ENCODE peak calls at places on chromosome 6, in five cellular contexts. F, Y, E, G and D are unnamed samples.

GRCh38 chr6:141488466-141488865 is 644.3 kb upstream of the GJE1 start:
- DNase-seq in Y (peak), G (no peak), F (no peak), E (no peak), D (no peak)

GRCh38 chr6:111524252-111524651 is 41.2 kb upstream of the REV3L start:
- DNase-seq in Y (no peak), F (no peak), G (no peak), E (no peak), D (no peak)

GRCh38 chr6:20881365-20881764 is 347.1 kb downstream of the CDKAL1 start:
- DNase-seq in F (no peak), E (no peak), G (no peak), Y (no peak), D (no peak)

GRCh38 chr6:160337301-160337700 is 10.9 kb upstream of the SLC22A3 start:
- DNase-seq in Y (no peak), G (peak), E (no peak), F (no peak), D (no peak)

GRCh38 chr6:62150048-62150663 is 135.9 kb downstream of the KHDRBS2 start:
- DNase-seq in E (peak), F (no peak), G (peak), Y (peak), D (peak)

GRCh38 chr6:76592561-76592960 is 520.1 kb upstream of the IMPG1 start:
- DNase-seq in G (no peak), F (no peak), E (no peak), Y (no peak), D (no peak)

GRCh38 chr6:33075568-33076405 is at the start of gene HLA-DPB1:
- DNase-seq in E (peak), Y (peak), F (no peak), G (peak), D (no peak)

GRCh38 chr6:169725270-169726048 is 1.2 kb upstream of the PHF10 start:
- DNase-seq in E (peak), F (no peak), G (peak), Y (peak), D (peak)

GRCh38 chr6:82741325-82741995 is 324.2 kb downstream of the UBE3D start:
- DNase-seq in Y (peak), G (no peak), F (no peak), E (no peak), D (no peak)

GRCh38 chr6:32129297-32130088 is 595 bp downstream of the FKBPL start:
- DNase-seq in G (no peak), F (no peak), E (no peak), Y (no peak), D (no peak)

GRCh38 chr6:37516076-37516919 is 16.6 kb upstream of the CCDC167 start:
- DNase-seq in E (no peak), F (no peak), G (no peak), Y (no peak), D (peak)

GRCh38 chr6:5135783-5136376 is 50.7 kb downstream of the PPP1R3G start:
- DNase-seq in Y (peak), E (no peak), G (peak), F (no peak), D (no peak)

GRCh38 chr6:33860706-33861474 is 57.1 kb upstream of the MLN start:
- DNase-seq in F (no peak), Y (peak), E (no peak), G (no peak), D (no peak)

GRCh38 chr6:73923899-73924485 is 228.0 kb downstream of the CD109 start:
- DNase-seq in F (no peak), E (no peak), Y (no peak), G (peak), D (no peak)

GRCh38 chr6:53055873-53056272 is 9.3 kb upstream of the FBXO9 start:
- DNase-seq in F (no peak), E (no peak), G (no peak), Y (no peak), D (no peak)

GRCh38 chr6:14857501-14857900 is 388.4 kb upstream of the JARID2 start:
- DNase-seq in F (no peak), E (no peak), G (no peak), Y (no peak), D (no peak)

GRCh38 chr6:151349651-151350270 is 41.6 kb downstream of the ZBTB2 start:
- DNase-seq in F (no peak), E (no peak), Y (no peak), G (no peak), D (no peak)

GRCh38 chr6:25788305-25788922 is 33.9 kb downstream of the SLC17A4 start:
- DNase-seq in Y (peak), F (peak), E (no peak), G (peak), D (peak)

GRCh38 chr6:149483849-149484635 is 772 bp downstream of the ZC3H12D start:
- DNase-seq in G (no peak), E (no peak), F (no peak), Y (no peak), D (no peak)

GRCh38 chr6:81031429-81031828 is 721.1 kb downstream of the TENT5A start:
- DNase-seq in Y (peak), F (no peak), E (no peak), G (no peak), D (no peak)

GRCh38 chr6:33983721-33984465 is 162.0 kb downstream of the GRM4 start:
- DNase-seq in E (no peak), F (no peak), Y (no peak), G (no peak), D (peak)

GRCh38 chr6:91273729-91274128 is 686.9 kb upstream of the MAP3K7 start:
- DNase-seq in G (no peak), Y (no peak), F (no peak), E (no peak), D (peak)

GRCh38 chr6:117491916-117492315 is 9.4 kb downstream of the DCBLD1 start:
- DNase-seq in Y (peak), G (no peak), E (no peak), F (no peak), D (no peak)

GRCh38 chr6:157825243-157825904 is 2.3 kb downstream of the SNX9 start:
- DNase-seq in F (no peak), E (no peak), G (no peak), Y (peak), D (no peak)

GRCh38 chr6:163321717-163322116 is 92.8 kb upstream of the QKI start:
- DNase-seq in G (no peak), Y (no peak), F (no peak), E (no peak), D (no peak)

GRCh38 chr6:75145976-75146375 is 59.9 kb downstream of the COL12A1 start:
- DNase-seq in E (no peak), F (no peak), Y (no peak), G (no peak), D (no peak)

GRCh38 chr6:129701721-129702455 is 8.1 kb downstream of the ARHGAP18 start:
- DNase-seq in E (no peak), F (no peak), Y (peak), G (peak), D (no peak)

GRCh38 chr6:22099923-22100322 is 196.9 kb downstream of the PRL start:
- DNase-seq in E (no peak), G (no peak), F (no peak), Y (no peak), D (no peak)

GRCh38 chr6:37845930-37846329 is 26.4 kb downstream of the ZFAND3 start:
- DNase-seq in E (no peak), G (no peak), Y (no peak), F (no peak), D (no peak)

GRCh38 chr6:116073765-116074450 is 13.2 kb upstream of the FRK start:
- DNase-seq in F (no peak), Y (peak), E (no peak), G (peak), D (no peak)

GRCh38 chr6:82878812-82879211 is 186.8 kb downstream of the UBE3D start:
- DNase-seq in G (no peak), E (no peak), Y (no peak), F (no peak), D (no peak)

DNA sequence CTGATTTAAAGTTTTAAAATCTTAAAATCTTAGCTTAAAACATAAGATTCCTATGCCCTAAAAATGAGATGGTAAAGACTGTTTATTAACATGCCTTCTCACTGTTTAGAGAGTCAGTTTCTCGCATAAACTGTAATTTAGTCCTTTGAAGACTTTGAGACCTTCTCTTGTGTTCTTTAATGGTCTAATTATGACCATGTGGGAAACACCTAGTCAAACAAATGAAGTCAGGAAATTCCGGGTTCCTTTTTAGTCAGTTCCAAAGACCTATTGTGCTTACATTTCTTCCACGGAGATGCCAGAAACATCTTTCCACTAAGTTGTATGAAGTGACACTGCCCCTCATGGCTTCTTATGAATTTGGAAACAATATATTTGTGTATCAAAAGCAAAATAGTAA is 64.2 kb upstream of the KIF25 start:
- DNase-seq in F (no peak), Y (no peak), E (no peak), G (no peak), D (no peak)
- H2BK12ac ChIP-seq in F (no peak), Y (no peak), E (no peak), G (no peak), D (no peak)

GRCh38 chr6:113967777-113968176 is 3.2 kb downstream of the HDAC2 start:
- DNase-seq in E (no peak), F (no peak), Y (no peak), G (no peak), D (no peak)
- H3K4me2 ChIP-seq in E (no peak), F (peak), Y (no peak), G (no peak), D (peak)

DNA sequence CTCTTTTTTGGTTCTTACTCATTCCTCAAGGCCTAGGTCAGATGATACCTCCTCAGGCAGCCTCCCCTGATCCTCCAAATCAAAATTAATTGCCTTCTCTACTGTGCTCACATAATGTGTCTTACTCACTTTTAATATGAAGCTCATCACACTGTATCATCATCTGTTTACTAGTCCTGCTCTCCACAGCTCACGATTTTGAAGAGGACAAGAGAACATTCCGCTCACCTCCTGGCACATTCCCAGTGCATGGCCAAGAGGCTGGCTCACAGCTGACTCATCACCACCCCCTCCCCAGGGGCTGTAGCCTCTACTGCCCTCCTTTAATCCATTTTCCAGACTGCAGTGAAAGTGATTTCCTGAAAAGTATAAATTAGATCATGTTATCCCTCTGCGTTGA is 133.1 kb downstream of the ALDH8A1 start:
- DNase-seq in F (no peak), G (no peak), E (no peak), Y (no peak), D (no peak)
- H2BK12ac ChIP-seq in F (no peak), G (no peak), E (no peak), Y (no peak), D (no peak)

DNA sequence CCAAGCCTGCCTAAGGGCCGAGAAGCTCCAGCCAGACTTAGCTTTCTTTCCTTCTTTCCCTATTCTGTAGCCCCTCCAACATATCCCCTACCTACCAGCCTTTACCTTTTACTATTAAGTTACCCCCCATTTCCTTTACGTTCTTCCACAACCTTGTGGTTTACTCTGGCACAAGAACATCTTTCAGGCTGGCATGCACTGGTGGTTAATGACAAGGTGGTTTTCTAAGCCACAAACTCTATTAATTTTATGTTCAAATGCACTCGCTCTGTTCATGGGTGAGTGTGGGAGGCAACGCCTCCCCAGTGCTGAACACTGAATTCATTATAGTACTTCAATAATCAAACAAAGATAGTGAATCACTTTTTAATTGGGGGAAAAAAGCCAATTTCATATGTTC is 64.4 kb downstream of the TRERF1 start:
- DNase-seq in F (no peak), E (no peak), G (no peak), Y (no peak), D (no peak)
- H3K4me2 ChIP-seq in F (no peak), E (no peak), G (no peak), Y (no peak), D (no peak)

GRCh38 chr6:121794630-121795029 is 359.2 kb downstream of the GJA1 start:
- DNase-seq in Y (peak), E (no peak), F (no peak), G (no peak), D (no peak)

GRCh38 chr6:121799574-121799973 is 364.1 kb downstream of the GJA1 start:
- DNase-seq in Y (no peak), G (no peak), E (no peak), F (no peak), D (no peak)

DNA sequence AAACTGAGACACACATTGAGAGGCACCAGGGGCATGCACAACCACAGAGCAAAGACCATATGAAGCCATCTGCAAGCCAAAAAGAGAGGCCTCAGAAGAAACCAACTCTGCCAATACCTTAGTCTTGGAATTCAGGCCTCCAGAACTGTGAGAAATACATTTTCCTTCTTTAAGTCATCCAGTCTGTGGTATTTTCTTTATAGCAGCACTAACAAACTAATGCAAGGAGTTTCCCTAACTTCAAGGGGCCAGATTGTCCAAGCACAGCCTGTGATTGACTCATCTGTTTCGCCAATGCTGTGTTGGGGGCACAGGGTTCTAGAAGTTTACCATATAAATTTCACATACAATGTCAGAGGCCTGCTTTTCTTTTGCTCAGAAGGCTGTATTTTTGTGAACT is 364.6 kb downstream of the GJA1 start:
- DNase-seq in E (no peak), G (no peak), Y (no peak), F (no peak), D (no peak)
- H2BK12ac ChIP-seq in E (no peak), G (no peak), Y (no peak), F (no peak), D (no peak)

GRCh38 chr6:43427406-43428111 is at the start of gene ABCC10:
- DNase-seq in Y (peak), F (peak), G (peak), E (peak), D (peak)
- H3K4me2 ChIP-seq in Y (peak), F (peak), G (peak), E (peak), D (peak)